ENCODE peak calls at places on chromosome 10, in five cellular contexts. H is neural crest cell, I is mesenchymal stem cell, V is AG09309, B is 8988T. J is an unnamed sample.

GRCh38 chr10:48205918-48206317 is 68.6 kb downstream of the FRMPD2 start:
- DNase-seq in H (no peak), I (no peak), V (no peak), B (no peak), J (no peak)

GRCh38 chr10:13346912-13347234 is 1.2 kb downstream of the SEPHS1 start:
- DNase-seq in H (no peak), I (no peak), V (no peak), B (no peak), J (no peak)

GRCh38 chr10:86967481-86967941 is 771 bp upstream of the ADIRF start:
- DNase-seq in H (no peak), I (no peak), V (no peak), B (no peak), J (no peak)

GRCh38 chr10:45001382-45002148 is 842 bp downstream of the ZNF22 start:
- DNase-seq in H (no peak), I (peak; percentile 77), V (no peak), B (peak; percentile 47), J (peak; percentile 41)

GRCh38 chr10:30433779-30434272 is at the start of gene MAP3K8:
- DNase-seq in H (peak; percentile 68), I (peak; percentile 96), V (no peak), B (peak; percentile 70), J (peak; percentile 69)

GRCh38 chr10:13074562-13075451 is 25.2 kb upstream of the OPTN start:
- DNase-seq in H (peak; percentile 83), I (peak; percentile 74), V (peak; percentile 11), B (peak; percentile 66), J (peak; percentile 17)

GRCh38 chr10:88116491-88116890 is 253.1 kb downstream of the PTEN start:
- DNase-seq in H (no peak), I (no peak), V (no peak), B (no peak), J (no peak)

GRCh38 chr10:69789164-69789576 is 12.5 kb upstream of the COL13A1 start:
- DNase-seq in H (peak; percentile 21), I (peak; percentile 24), V (no peak), B (no peak), J (no peak)

GRCh38 chr10:4719040-4719439 is 107.0 kb upstream of the AKR1E2 start:
- DNase-seq in H (no peak), I (no peak), V (no peak), B (no peak), J (no peak)

GRCh38 chr10:117284726-117285494 is 44.0 kb downstream of the SLC18A2 start:
- DNase-seq in H (no peak), I (no peak), V (no peak), B (no peak), J (no peak)

GRCh38 chr10:132337019-132337418 is 5.0 kb downstream of the LRRC27 start:
- DNase-seq in H (peak; percentile 22), I (peak; percentile 57), V (no peak), B (no peak), J (no peak)

GRCh38 chr10:77844713-77845454 is 81.7 kb downstream of the DLG5 start:
- DNase-seq in H (no peak), I (peak; percentile 83), V (peak; percentile 32), B (peak; percentile 86), J (no peak)

GRCh38 chr10:80580811-80581468 is 43.2 kb downstream of the SH2D4B start:
- DNase-seq in H (no peak), I (no peak), V (no peak), B (no peak), J (no peak)